ENCODE peak calls at places on chromosomes 7 and 10, in six cellular contexts. U is AG10803, Q is renal cortical epithelial cell, X is midbrain, H is RPMI8226, Y is HCT116. L is an unnamed sample.

GRCh38 chr7:73988197-73988596 is 39.8 kb upstream of the ELN start:
- DNase-seq in X (peak), H (no peak), U (no peak), Q (no peak), Y (no peak), L (no peak)

GRCh38 chr10:71379118-71379781 is 17.5 kb upstream of the CDH23 start:
- DNase-seq in X (peak), H (no peak), U (no peak), Y (no peak), Q (no peak), L (no peak)

GRCh38 chr10:112360308-112361270 is 13.3 kb upstream of the ACSL5 start:
- DNase-seq in H (no peak), Q (peak), Y (no peak), X (no peak), U (peak), L (peak)

GRCh38 chr10:75229961-75230360 is 5.8 kb downstream of the COMTD1 start:
- DNase-seq in X (no peak), U (no peak), Q (no peak), Y (no peak), H (no peak), L (no peak)

GRCh38 chr7:8441602-8442294 is 8.3 kb downstream of the NXPH1 start:
- DNase-seq in Y (no peak), Q (no peak), X (no peak), H (no peak), U (no peak), L (no peak)

GRCh38 chr7:30678805-30679204 is 3.5 kb downstream of the CRHR2 start:
- DNase-seq in Q (no peak), Y (no peak), X (no peak), U (no peak), H (no peak), L (no peak)

GRCh38 chr10:79404231-79404609 is 41.2 kb downstream of the ZCCHC24 start:
- DNase-seq in H (no peak), Q (no peak), Y (no peak), X (no peak), U (peak), L (peak)

GRCh38 chr7:151796871-151797270 is 80.0 kb downstream of the PRKAG2 start:
- DNase-seq in U (no peak), H (no peak), Q (no peak), X (no peak), Y (no peak), L (peak)

GRCh38 chr10:82737556-82737955 is 862.6 kb downstream of the NRG3 start:
- DNase-seq in Q (no peak), U (no peak), X (no peak), Y (no peak), H (no peak), L (no peak)

GRCh38 chr10:101145750-101146391 is 14.8 kb downstream of the TLX1 start:
- DNase-seq in Y (no peak), X (no peak), U (no peak), Q (no peak), H (no peak), L (no peak)

GRCh38 chr7:42456756-42457276 is 219.8 kb upstream of the GLI3 start:
- DNase-seq in Y (no peak), Q (no peak), X (no peak), H (no peak), U (no peak), L (no peak)

GRCh38 chr10:1188556-1189135 is 132.5 kb downstream of the WDR37 start:
- DNase-seq in U (no peak), H (no peak), Q (no peak), Y (no peak), X (no peak), L (no peak)

GRCh38 chr7:138895700-138896099 is 85.5 kb downstream of the KIAA1549 start:
- DNase-seq in U (no peak), Q (no peak), H (no peak), Y (no peak), X (no peak), L (no peak)

GRCh38 chr10:62815373-62816111 is 624 bp downstream of the EGR2 start:
- DNase-seq in Y (no peak), Q (no peak), H (no peak), U (no peak), X (no peak), L (no peak)

GRCh38 chr7:45196374-45196773 is 38.8 kb downstream of the RAMP3 start:
- DNase-seq in U (no peak), X (no peak), Y (no peak), H (no peak), Q (no peak), L (no peak)

GRCh38 chr7:4774804-4775280 is 581 bp upstream of the AP5Z1 start:
- DNase-seq in Y (peak), Q (peak), U (peak), H (peak), X (no peak), L (peak)

GRCh38 chr7:67022501-67022900 is 25.9 kb downstream of the TYW1 start:
- DNase-seq in Q (no peak), U (peak), X (no peak), H (no peak), Y (no peak), L (peak)

GRCh38 chr10:11192304-11193018 is 174.8 kb downstream of the CELF2 start:
- DNase-seq in U (no peak), X (no peak), H (no peak), Q (no peak), Y (no peak), L (no peak)

GRCh38 chr10:17056781-17057191 is 72.8 kb downstream of the CUBN start:
- DNase-seq in H (no peak), Y (no peak), Q (no peak), U (peak), X (no peak), L (peak)

GRCh38 chr7:89238156-89238555 is 442.6 kb upstream of the TEX47 start:
- DNase-seq in U (no peak), H (no peak), Q (peak), Y (no peak), X (no peak), L (peak)

GRCh38 chr10:28242560-28243204 is 60.2 kb downstream of the MPP7 start:
- DNase-seq in U (no peak), H (no peak), Q (no peak), X (no peak), Y (no peak), L (no peak)

GRCh38 chr10:15719062-15719898 is 442 bp downstream of the ITGA8 start:
- DNase-seq in X (no peak), Q (no peak), Y (no peak), U (peak), H (peak), L (peak)

GRCh38 chr7:36205844-36206243 is 52.8 kb downstream of the EEPD1 start:
- DNase-seq in Y (no peak), U (no peak), X (peak), H (no peak), Q (no peak), L (no peak)

GRCh38 chr7:4058158-4058557 is 623.9 kb upstream of the FOXK1 start:
- DNase-seq in H (no peak), Q (no peak), U (no peak), Y (no peak), X (no peak), L (no peak)

GRCh38 chr7:37901236-37901827 is 15.3 kb downstream of the SFRP4 start:
- DNase-seq in H (peak), Q (peak), U (peak), Y (peak), X (peak), L (peak)